ENCODE peak calls at places on chromosomes 13 and 19, in ten cellular contexts. A is NCI-H1048; Z is lower leg skin; Q is IMR-90; C is NCI-H1092 treated with DMSO at 0.1 percent for 48 hours; Y is left ventricle myocardium inferior; U is neural crest cell; B is stimulated activated CD8-positive, alpha-beta memory T cell treated with anti-CD3 and anti-CD28 coated beads, Interleukin-2, amount 100 ng/mL, for 48 hours; W is osteocyte; D is fibroblast of lung. P is an unnamed sample.

GRCh38 chr13:33364192-33364591 is 78.6 kb upstream of the STARD13 start:
- DNase-seq in A (no peak), Z (no peak), Q (no peak), C (no peak), Y (no peak), U (no peak), B (no peak), W (no peak), D (no peak), P (no peak)

GRCh38 chr13:75365724-75366173 is 116.2 kb downstream of the TBC1D4 start:
- DNase-seq in A (no peak), Z (no peak), Q (peak), C (no peak), Y (no peak), U (no peak), B (no peak), W (no peak), D (peak), P (no peak)

GRCh38 chr19:54208784-54209057 is 8.1 kb downstream of the RPS9 start:
- DNase-seq in A (no peak), Z (no peak), Q (no peak), C (no peak), Y (no peak), U (no peak), B (no peak), W (no peak), D (peak), P (no peak)

GRCh38 chr13:37617162-37617561 is 18.6 kb upstream of the POSTN start:
- DNase-seq in A (no peak), Z (no peak), Q (peak), C (no peak), Y (no peak), U (no peak), B (no peak), W (no peak), D (peak), P (no peak)

GRCh38 chr19:2476451-2477140 is 669 bp downstream of the GADD45B start:
- DNase-seq in A (no peak), Z (no peak), Q (peak), C (peak), Y (peak), U (no peak), B (peak), W (peak), D (no peak), P (peak)

GRCh38 chr13:112449545-112449930 is 73.4 kb downstream of the SPACA7 start:
- DNase-seq in A (no peak), Z (no peak), Q (no peak), C (no peak), Y (no peak), U (no peak), B (no peak), W (no peak), D (no peak), P (no peak)

GRCh38 chr19:34274827-34275625 is 20.7 kb downstream of the GARRE1 start:
- DNase-seq in A (peak), Z (no peak), Q (peak), C (no peak), Y (no peak), U (no peak), B (no peak), W (no peak), D (peak), P (no peak)

GRCh38 chr13:25966086-25966485 is 85.7 kb downstream of the SHISA2 start:
- DNase-seq in A (no peak), Z (no peak), Q (no peak), C (no peak), Y (no peak), U (no peak), B (no peak), W (no peak), D (no peak), P (no peak)

GRCh38 chr19:18393836-18394235 is 3.6 kb downstream of the LRRC25 start:
- DNase-seq in A (no peak), Z (no peak), Q (no peak), C (no peak), Y (peak), U (no peak), B (no peak), W (no peak), D (no peak), P (no peak)